ENCODE peak calls at places on chromosomes 16 and 17, in eight cellular contexts. L is activated CD8-positive, alpha-beta memory T cell treated with anti-CD3 and anti-CD28 coated beads for 4 hours; V is CD8-positive, alpha-beta T cell; J is effector CD4-positive, alpha-beta T cell; W is HL-60; Y is central memory CD4-positive, alpha-beta T cell; I is fibroblast of the conjunctiva; A is NCI-H446. M is an unnamed sample.

GRCh38 chr17:73831699-73832098 is 187.5 kb upstream of the SDK2 start:
- DNase-seq in L (no peak), V (no peak), J (no peak), W (no peak), Y (no peak), I (no peak), A (no peak), M (peak; percentile 39)

GRCh38 chr16:69190046-69190588 is 3.2 kb downstream of the SNTB2 start:
- DNase-seq in L (no peak), V (no peak), J (no peak), W (no peak), Y (no peak), I (no peak), A (no peak), M (no peak)

GRCh38 chr17:74543891-74544760 is 1.8 kb downstream of the CD300C start:
- DNase-seq in L (no peak), V (no peak), J (no peak), W (no peak), Y (no peak), I (no peak), A (no peak), M (no peak)

GRCh38 chr16:82368041-82368440 is 198.0 kb upstream of the MPHOSPH6 start:
- DNase-seq in L (no peak), V (no peak), J (no peak), W (peak; percentile 24), Y (no peak), I (no peak), A (peak; percentile 1), M (peak; percentile 16)

GRCh38 chr17:61248399-61248798 is 151.2 kb upstream of the TBX2 start:
- DNase-seq in L (no peak), V (no peak), J (no peak), W (no peak), Y (no peak), I (no peak), A (no peak), M (no peak)

GRCh38 chr17:57115377-57115776 is 30.3 kb downstream of the AKAP1 start:
- DNase-seq in L (no peak), V (no peak), J (no peak), W (no peak), Y (no peak), I (no peak), A (no peak), M (no peak)

GRCh38 chr17:47615766-47616424 is 33.8 kb upstream of the KPNB1 start:
- DNase-seq in L (no peak), V (no peak), J (no peak), W (peak; percentile 13), Y (peak; percentile 43), I (peak; percentile 31), A (peak; percentile 63), M (peak; percentile 50)

GRCh38 chr16:23174622-23175021 is 7.9 kb upstream of the SCNN1G start:
- DNase-seq in L (no peak), V (no peak), J (no peak), W (no peak), Y (no peak), I (no peak), A (no peak), M (peak; percentile 5)

GRCh38 chr16:53689636-53690035 is 14.0 kb downstream of the RPGRIP1L start:
- DNase-seq in L (no peak), V (no peak), J (no peak), W (no peak), Y (no peak), I (no peak), A (no peak), M (no peak)

GRCh38 chr17:67136191-67137025 is 92.1 kb downstream of the CACNG1 start:
- DNase-seq in L (no peak), V (no peak), J (no peak), W (no peak), Y (no peak), I (no peak), A (no peak), M (no peak)

GRCh38 chr16:26993511-26993910 is 73.2 kb upstream of the C16orf82 start:
- DNase-seq in L (no peak), V (no peak), J (no peak), W (no peak), Y (no peak), I (no peak), A (no peak), M (no peak)

GRCh38 chr17:58317421-58318064 is 11.1 kb downstream of the TSPOAP1 start:
- DNase-seq in L (peak; percentile 61), V (peak; percentile 84), J (peak; percentile 67), W (peak; percentile 79), Y (peak; percentile 76), I (no peak), A (peak; percentile 24), M (peak; percentile 54)

GRCh38 chr16:56708821-56709685 is 20.9 kb upstream of the NUP93 start:
- DNase-seq in L (no peak), V (peak; percentile 76), J (no peak), W (no peak), Y (no peak), I (no peak), A (no peak), M (peak; percentile 77)

GRCh38 chr16:12600536-12601256 is 203.0 kb downstream of the CPPED1 start:
- DNase-seq in L (no peak), V (no peak), J (no peak), W (no peak), Y (no peak), I (no peak), A (no peak), M (no peak)

GRCh38 chr17:70859829-70860228 is 690.5 kb downstream of the KCNJ2 start:
- DNase-seq in L (no peak), V (no peak), J (no peak), W (no peak), Y (no peak), I (no peak), A (no peak), M (no peak)

GRCh38 chr16:280991-281659 is 734 bp downstream of the ARHGDIG start:
- DNase-seq in L (no peak), V (no peak), J (no peak), W (no peak), Y (no peak), I (no peak), A (no peak), M (no peak)

GRCh38 chr17:40243756-40244155 is 24.7 kb downstream of the WIPF2 start:
- DNase-seq in L (no peak), V (no peak), J (no peak), W (no peak), Y (no peak), I (no peak), A (no peak), M (no peak)

GRCh38 chr17:49987290-49987585 is 7.8 kb downstream of the DLX3 start:
- DNase-seq in L (no peak), V (no peak), J (no peak), W (no peak), Y (no peak), I (no peak), A (no peak), M (no peak)

GRCh38 chr17:43952351-43952723 is 1.4 kb downstream of the PYY start:
- DNase-seq in L (no peak), V (no peak), J (no peak), W (no peak), Y (no peak), I (no peak), A (no peak), M (no peak)

GRCh38 chr17:66165537-66166123 is 26.3 kb downstream of the CEP112 start:
- DNase-seq in L (no peak), V (no peak), J (peak; percentile 5), W (peak; percentile 8), Y (peak; percentile 43), I (peak; percentile 60), A (peak; percentile 39), M (peak; percentile 63)

GRCh38 chr17:33234930-33235685 is 58.0 kb downstream of the ASIC2 start:
- DNase-seq in L (no peak), V (no peak), J (no peak), W (no peak), Y (no peak), I (peak; percentile 76), A (peak; percentile 18), M (no peak)

GRCh38 chr16:22948058-22948602 is 134.2 kb downstream of the HS3ST2 start:
- DNase-seq in L (no peak), V (no peak), J (no peak), W (peak; percentile 5), Y (no peak), I (no peak), A (no peak), M (no peak)

GRCh38 chr16:20846030-20846429 is 39.7 kb downstream of the REXO5 start:
- DNase-seq in L (no peak), V (no peak), J (no peak), W (no peak), Y (no peak), I (no peak), A (peak; percentile 42), M (no peak)

GRCh38 chr16:1188781-1189189 is 35.9 kb downstream of the CACNA1H start:
- DNase-seq in L (no peak), V (peak; percentile 66), J (peak; percentile 37), W (peak; percentile 3), Y (peak; percentile 27), I (no peak), A (no peak), M (no peak)

GRCh38 chr17:41907633-41908539 is 10.9 kb downstream of the ACLY start:
- DNase-seq in L (no peak), V (no peak), J (no peak), W (no peak), Y (no peak), I (no peak), A (no peak), M (no peak)

GRCh38 chr16:51050379-51050710 is 100.7 kb downstream of the SALL1 start:
- DNase-seq in L (no peak), V (no peak), J (no peak), W (no peak), Y (no peak), I (no peak), A (no peak), M (no peak)

GRCh38 chr17:66980896-66981295 is 16.4 kb downstream of the CACNG4 start:
- DNase-seq in L (no peak), V (no peak), J (no peak), W (no peak), Y (no peak), I (no peak), A (no peak), M (no peak)

GRCh38 chr16:57501492-57501891 is 15.2 kb upstream of the DOK4 start:
- DNase-seq in L (no peak), V (no peak), J (no peak), W (no peak), Y (no peak), I (no peak), A (no peak), M (no peak)

GRCh38 chr16:55569025-55569424 is 2.5 kb downstream of the CAPNS2 start:
- DNase-seq in L (no peak), V (no peak), J (no peak), W (peak; percentile 43), Y (no peak), I (no peak), A (no peak), M (no peak)

GRCh38 chr16:75081179-75081859 is 35.3 kb downstream of the LDHD start:
- DNase-seq in L (no peak), V (no peak), J (no peak), W (peak; percentile 51), Y (no peak), I (no peak), A (no peak), M (no peak)

GRCh38 chr17:77011173-77012011 is 129.4 kb upstream of the SEC14L1 start:
- DNase-seq in L (no peak), V (peak; percentile 67), J (peak; percentile 36), W (peak; percentile 28), Y (peak; percentile 36), I (peak; percentile 2), A (peak; percentile 70), M (no peak)

GRCh38 chr16:27230562-27230991 is 27.3 kb downstream of the KDM8 start:
- DNase-seq in L (peak; percentile 53), V (peak; percentile 89), J (peak; percentile 66), W (peak; percentile 92), Y (peak; percentile 82), I (no peak), A (no peak), M (peak; percentile 44)

GRCh38 chr16:71408536-71408935 is 33.3 kb downstream of the TLE7 start:
- DNase-seq in L (no peak), V (no peak), J (no peak), W (no peak), Y (no peak), I (no peak), A (no peak), M (no peak)

GRCh38 chr17:16214190-16215001 is 938 bp downstream of the NCOR1 start:
- DNase-seq in L (no peak), V (no peak), J (peak; percentile 4), W (no peak), Y (no peak), I (no peak), A (no peak), M (no peak)